ENCODE peak calls at places on chromosomes 4 and X, in five cellular contexts. One of them, this sample, is unnamed.

GRCh38 chr4:168656055-168656660 is 159.3 kb downstream of the PALLD start:
- DNase-seq in heart left ventricle: no peak
- DNase-seq in cardiac muscle cell: no peak
- DNase-seq in mucosa of descending colon: no peak
- DNase-seq in NB4: peak; percentile 6
- DNase-seq in this sample: no peak

GRCh38 chr4:59200992-59201391 is 1999.1 kb upstream of the ADGRL3 start:
- DNase-seq in heart left ventricle: no peak
- DNase-seq in cardiac muscle cell: peak; percentile 17
- DNase-seq in mucosa of descending colon: no peak
- DNase-seq in NB4: peak; percentile 70
- DNase-seq in this sample: no peak

GRCh38 chr4:110458494-110459266 is 17.3 kb upstream of the ENPEP start:
- DNase-seq in heart left ventricle: no peak
- DNase-seq in cardiac muscle cell: no peak
- DNase-seq in mucosa of descending colon: peak; percentile 40
- DNase-seq in NB4: no peak
- DNase-seq in this sample: no peak

GRCh38 chrX:68504237-68504636 is 5.4 kb downstream of the YIPF6 start:
- DNase-seq in heart left ventricle: no peak
- DNase-seq in cardiac muscle cell: no peak
- DNase-seq in mucosa of descending colon: no peak
- DNase-seq in NB4: peak; percentile 19
- DNase-seq in this sample: no peak

GRCh38 chr4:73223258-73223651 is 35.3 kb downstream of the ANKRD17 start:
- DNase-seq in heart left ventricle: no peak
- DNase-seq in cardiac muscle cell: no peak
- DNase-seq in mucosa of descending colon: no peak
- DNase-seq in NB4: no peak
- DNase-seq in this sample: no peak

GRCh38 chr4:1021386-1022050 is 10.1 kb downstream of the FGFRL1 start:
- DNase-seq in heart left ventricle: no peak
- DNase-seq in cardiac muscle cell: no peak
- DNase-seq in mucosa of descending colon: no peak
- DNase-seq in NB4: peak; percentile 60
- DNase-seq in this sample: peak; percentile 83

GRCh38 chr4:150149381-150149780 is 71.1 kb downstream of the DCLK2 start:
- DNase-seq in heart left ventricle: no peak
- DNase-seq in cardiac muscle cell: no peak
- DNase-seq in mucosa of descending colon: no peak
- DNase-seq in NB4: no peak
- DNase-seq in this sample: no peak

GRCh38 chr4:42824278-42824977 is 68.1 kb upstream of the GRXCR1 start:
- DNase-seq in heart left ventricle: no peak
- DNase-seq in cardiac muscle cell: no peak
- DNase-seq in mucosa of descending colon: no peak
- DNase-seq in NB4: no peak
- DNase-seq in this sample: no peak

GRCh38 chr4:302381-302780 is 2.9 kb downstream of the ZNF732 start:
- DNase-seq in heart left ventricle: no peak
- DNase-seq in cardiac muscle cell: no peak
- DNase-seq in mucosa of descending colon: no peak
- DNase-seq in NB4: no peak
- DNase-seq in this sample: no peak

GRCh38 chr4:143251781-143252180 is 67.1 kb downstream of the USP38 start:
- DNase-seq in heart left ventricle: no peak
- DNase-seq in cardiac muscle cell: no peak
- DNase-seq in mucosa of descending colon: no peak
- DNase-seq in NB4: no peak
- DNase-seq in this sample: no peak

GRCh38 chrX:133215747-133216146 is 2.4 kb downstream of the TFDP3 start:
- DNase-seq in heart left ventricle: no peak
- DNase-seq in cardiac muscle cell: peak; percentile 65
- DNase-seq in mucosa of descending colon: peak; percentile 49
- DNase-seq in NB4: peak; percentile 11
- DNase-seq in this sample: peak; percentile 60

GRCh38 chr4:183175631-183176232 is 76.7 kb downstream of the WWC2 start:
- DNase-seq in heart left ventricle: no peak
- DNase-seq in cardiac muscle cell: peak; percentile 24
- DNase-seq in mucosa of descending colon: no peak
- DNase-seq in NB4: no peak
- DNase-seq in this sample: no peak
- H3K4me3 ChIP-seq in heart left ventricle: no peak overlapping the region
- H3K4me3 ChIP-seq in cardiac muscle cell: no peak overlapping the region
- H3K4me3 ChIP-seq in mucosa of descending colon: no peak overlapping the region
- H3K4me3 ChIP-seq in NB4: no peak overlapping the region
- H3K4me3 ChIP-seq in this sample: no peak overlapping the region

GRCh38 chr4:78645853-78646757 is 94.5 kb downstream of the ANXA3 start:
- DNase-seq in heart left ventricle: peak; percentile 71
- DNase-seq in cardiac muscle cell: no peak
- DNase-seq in mucosa of descending colon: peak; percentile 67
- DNase-seq in NB4: peak; percentile 23
- DNase-seq in this sample: no peak

GRCh38 chr4:78648639-78649363 is 97.2 kb downstream of the ANXA3 start:
- DNase-seq in heart left ventricle: no peak
- DNase-seq in cardiac muscle cell: no peak
- DNase-seq in mucosa of descending colon: no peak
- DNase-seq in NB4: no peak
- DNase-seq in this sample: no peak

GRCh38 chr4:78650106-78651021 is 98.8 kb downstream of the ANXA3 start:
- DNase-seq in heart left ventricle: no peak
- DNase-seq in cardiac muscle cell: peak; percentile 7
- DNase-seq in mucosa of descending colon: no peak
- DNase-seq in NB4: peak; percentile 45
- DNase-seq in this sample: no peak

GRCh38 chr4:78644744-78645330 is 93.3 kb downstream of the ANXA3 start:
- DNase-seq in heart left ventricle: peak; percentile 68
- DNase-seq in cardiac muscle cell: peak; percentile 68
- DNase-seq in mucosa of descending colon: peak; percentile 80
- DNase-seq in NB4: peak; percentile 64
- DNase-seq in this sample: peak; percentile 66

GRCh38 chr4:78647272-78647671 is 95.7 kb downstream of the ANXA3 start:
- DNase-seq in heart left ventricle: no peak
- DNase-seq in cardiac muscle cell: no peak
- DNase-seq in mucosa of descending colon: no peak
- DNase-seq in NB4: no peak
- DNase-seq in this sample: no peak
- H3K4me3 ChIP-seq in heart left ventricle: peak overlapping the region; percentile 29
- H3K4me3 ChIP-seq in cardiac muscle cell: no peak overlapping the region
- H3K4me3 ChIP-seq in mucosa of descending colon: no peak overlapping the region
- H3K4me3 ChIP-seq in NB4: no peak overlapping the region
- H3K4me3 ChIP-seq in this sample: no peak overlapping the region

GRCh38 chr4:159267940-159268327 is 165.1 kb downstream of the RAPGEF2 start:
- DNase-seq in heart left ventricle: no peak
- DNase-seq in cardiac muscle cell: no peak
- DNase-seq in mucosa of descending colon: no peak
- DNase-seq in NB4: no peak
- DNase-seq in this sample: no peak
- H3K4me3 ChIP-seq in heart left ventricle: peak overlapping the region; percentile 33
- H3K4me3 ChIP-seq in cardiac muscle cell: no peak overlapping the region
- H3K4me3 ChIP-seq in mucosa of descending colon: no peak overlapping the region
- H3K4me3 ChIP-seq in NB4: no peak overlapping the region
- H3K4me3 ChIP-seq in this sample: no peak overlapping the region

GRCh38 chrX:126165401-126165720 is 728 bp downstream of the DCAF12L2 start:
- DNase-seq in heart left ventricle: no peak
- DNase-seq in cardiac muscle cell: no peak
- DNase-seq in mucosa of descending colon: no peak
- DNase-seq in NB4: no peak
- DNase-seq in this sample: no peak
- H3K4me3 ChIP-seq in heart left ventricle: no peak overlapping the region
- H3K4me3 ChIP-seq in cardiac muscle cell: peak overlapping the region; percentile 40
- H3K4me3 ChIP-seq in mucosa of descending colon: no peak overlapping the region
- H3K4me3 ChIP-seq in NB4: no peak overlapping the region
- H3K4me3 ChIP-seq in this sample: no peak overlapping the region

GRCh38 chrX:10589098-10589497 is 31.3 kb downstream of the MID1 start:
- DNase-seq in heart left ventricle: no peak
- DNase-seq in cardiac muscle cell: no peak
- DNase-seq in mucosa of descending colon: no peak
- DNase-seq in NB4: no peak
- DNase-seq in this sample: no peak
- H3K4me3 ChIP-seq in heart left ventricle: no peak overlapping the region
- H3K4me3 ChIP-seq in cardiac muscle cell: no peak overlapping the region
- H3K4me3 ChIP-seq in mucosa of descending colon: no peak overlapping the region
- H3K4me3 ChIP-seq in NB4: no peak overlapping the region
- H3K4me3 ChIP-seq in this sample: no peak overlapping the region

GRCh38 chr4:3368334-3368733 is 73.4 kb upstream of the HGFAC start:
- DNase-seq in heart left ventricle: no peak
- DNase-seq in cardiac muscle cell: no peak
- DNase-seq in mucosa of descending colon: no peak
- DNase-seq in NB4: peak; percentile 3
- DNase-seq in this sample: no peak

GRCh38 chr4:3371581-3372001 is 70.2 kb upstream of the HGFAC start:
- DNase-seq in heart left ventricle: no peak
- DNase-seq in cardiac muscle cell: peak; percentile 36
- DNase-seq in mucosa of descending colon: no peak
- DNase-seq in NB4: peak; percentile 36
- DNase-seq in this sample: no peak

GRCh38 chr4:3371038-3371437 is 70.7 kb upstream of the HGFAC start:
- DNase-seq in heart left ventricle: no peak
- DNase-seq in cardiac muscle cell: peak; percentile 16
- DNase-seq in mucosa of descending colon: no peak
- DNase-seq in NB4: no peak
- DNase-seq in this sample: no peak

GRCh38 chr4:3368841-3369760 is 72.7 kb upstream of the HGFAC start:
- DNase-seq in heart left ventricle: no peak
- DNase-seq in cardiac muscle cell: no peak
- DNase-seq in mucosa of descending colon: no peak
- DNase-seq in NB4: peak; percentile 28
- DNase-seq in this sample: no peak

GRCh38 chr4:3369781-3370660 is 71.7 kb upstream of the HGFAC start:
- DNase-seq in heart left ventricle: no peak
- DNase-seq in cardiac muscle cell: peak; percentile 35
- DNase-seq in mucosa of descending colon: no peak
- DNase-seq in NB4: peak; percentile 87
- DNase-seq in this sample: no peak
- H3K4me3 ChIP-seq in heart left ventricle: peak overlapping the region; percentile 42
- H3K4me3 ChIP-seq in cardiac muscle cell: no peak overlapping the region
- H3K4me3 ChIP-seq in mucosa of descending colon: no peak overlapping the region
- H3K4me3 ChIP-seq in NB4: peak overlapping the region; percentile 10
- H3K4me3 ChIP-seq in this sample: no peak overlapping the region

GRCh38 chr4:181679754-181680153 is 563.4 kb upstream of the TENM3 start:
- DNase-seq in heart left ventricle: no peak
- DNase-seq in cardiac muscle cell: no peak
- DNase-seq in mucosa of descending colon: no peak
- DNase-seq in NB4: no peak
- DNase-seq in this sample: no peak

GRCh38 chr4:181677203-181677602 is 566.0 kb upstream of the TENM3 start:
- DNase-seq in heart left ventricle: no peak
- DNase-seq in cardiac muscle cell: no peak
- DNase-seq in mucosa of descending colon: no peak
- DNase-seq in NB4: no peak
- DNase-seq in this sample: no peak

GRCh38 chr4:181677621-181678020 is 565.6 kb upstream of the TENM3 start:
- DNase-seq in heart left ventricle: no peak
- DNase-seq in cardiac muscle cell: no peak
- DNase-seq in mucosa of descending colon: no peak
- DNase-seq in NB4: no peak
- DNase-seq in this sample: no peak

GRCh38 chr4:181674315-181674714 is 568.9 kb upstream of the TENM3 start:
- DNase-seq in heart left ventricle: no peak
- DNase-seq in cardiac muscle cell: no peak
- DNase-seq in mucosa of descending colon: no peak
- DNase-seq in NB4: no peak
- DNase-seq in this sample: no peak

GRCh38 chr4:181676546-181676945 is 566.7 kb upstream of the TENM3 start:
- DNase-seq in heart left ventricle: no peak
- DNase-seq in cardiac muscle cell: no peak
- DNase-seq in mucosa of descending colon: no peak
- DNase-seq in NB4: no peak
- DNase-seq in this sample: no peak
- H3K4me3 ChIP-seq in heart left ventricle: no peak overlapping the region
- H3K4me3 ChIP-seq in cardiac muscle cell: no peak overlapping the region
- H3K4me3 ChIP-seq in mucosa of descending colon: no peak overlapping the region
- H3K4me3 ChIP-seq in NB4: no peak overlapping the region
- H3K4me3 ChIP-seq in this sample: no peak overlapping the region